ENCODE peak calls at places on chromosomes 7 and 10, in seven cellular contexts. F is endodermal cell, M is HCT116, C is psoas muscle, E is heart right ventricle, A is PC-3, N is small intestine. V is an unnamed sample.

GRCh38 chr10:32366111-32366510 is 19.2 kb upstream of the EPC1 start:
- DNase-seq in A (no peak), M (no peak), N (no peak), E (no peak), C (no peak), F (no peak), V (no peak)

GRCh38 chr7:95608344-95609173 is 12.2 kb upstream of the PDK4 start:
- DNase-seq in M (peak), C (peak), N (peak), A (peak), F (peak), E (peak), V (peak)

GRCh38 chr10:126872135-126872534 is 33.1 kb upstream of the DOCK1 start:
- DNase-seq in C (no peak), E (no peak), F (no peak), A (no peak), N (no peak), M (no peak), V (no peak)

GRCh38 chr7:36736827-36737211 is 12.5 kb upstream of the AOAH start:
- DNase-seq in M (no peak), C (no peak), F (no peak), E (no peak), N (no peak), A (no peak), V (no peak)

GRCh38 chr7:57876-58275 is 134.5 kb upstream of the FAM20C start:
- DNase-seq in C (no peak), E (no peak), N (no peak), M (no peak), F (no peak), A (no peak), V (no peak)

GRCh38 chr7:33099154-33099940 is 9.9 kb downstream of the RP9 start:
- DNase-seq in E (no peak), F (no peak), C (no peak), A (no peak), N (no peak), M (no peak), V (no peak)

GRCh38 chr10:119940487-119940886 is 48.0 kb downstream of the SEC23IP start:
- DNase-seq in C (no peak), A (no peak), N (no peak), F (no peak), E (no peak), M (no peak), V (no peak)

GRCh38 chr7:17027143-17027802 is 145.5 kb upstream of the AGR3 start:
- DNase-seq in M (no peak), E (no peak), F (no peak), A (no peak), C (no peak), N (no peak), V (no peak)

GRCh38 chr10:61157182-61157581 is 213.2 kb upstream of the RHOBTB1 start:
- DNase-seq in C (no peak), M (no peak), F (no peak), A (no peak), N (no peak), E (no peak), V (no peak)

GRCh38 chr7:70006411-70006920 is 408.2 kb downstream of the AUTS2 start:
- DNase-seq in E (no peak), M (no peak), N (no peak), F (no peak), A (no peak), C (no peak), V (no peak)

GRCh38 chr7:18874875-18875274 is 242.6 kb downstream of the TWIST1 start:
- DNase-seq in F (no peak), A (no peak), C (no peak), M (no peak), N (no peak), E (no peak), V (no peak)

GRCh38 chr10:118694848-118695247 is 59.9 kb downstream of the CACUL1 start:
- DNase-seq in A (no peak), N (no peak), C (no peak), F (no peak), E (no peak), M (no peak), V (no peak)

GRCh38 chr7:44471850-44472249 is 18.6 kb downstream of the NUDCD3 start:
- DNase-seq in A (no peak), F (no peak), C (no peak), E (no peak), M (no peak), N (no peak), V (no peak)
- H3K27ac ChIP-seq in A (no peak), F (no peak), C (no peak), E (no peak), M (no peak), N (no peak), V (no peak)

GRCh38 chr7:4700577-4701235 is 18.6 kb downstream of the FOXK1 start:
- DNase-seq in F (peak), M (no peak), C (no peak), A (no peak), E (no peak), N (no peak), V (no peak)
- H3K27ac ChIP-seq in F (peak), M (no peak), C (no peak), A (no peak), E (peak), N (no peak), V (no peak)

DNA sequence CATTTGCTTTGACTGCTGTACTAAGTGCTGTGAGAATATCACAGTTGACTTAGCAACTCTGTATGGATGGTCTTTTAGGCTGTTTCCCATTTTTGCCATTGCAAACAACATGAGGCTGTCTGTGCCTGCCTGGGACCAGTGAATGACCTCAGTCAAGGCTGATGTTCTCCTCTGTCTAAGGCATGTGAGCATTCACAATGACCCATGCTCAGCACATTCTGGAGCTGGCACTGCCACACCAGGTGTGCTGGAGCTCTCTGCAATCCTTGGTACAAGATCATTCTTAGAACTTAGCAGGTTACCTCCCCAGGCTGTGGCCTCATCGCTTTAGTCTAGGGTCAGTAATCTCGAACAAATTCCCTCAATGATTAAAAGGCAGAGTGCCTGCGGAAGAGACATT is 61.9 kb downstream of the SH3PXD2A start:
- DNase-seq in A (no peak), C (no peak), N (peak), F (no peak), M (no peak), E (no peak), V (no peak)
- H3K27ac ChIP-seq in A (peak), C (no peak), N (peak), F (no peak), M (no peak), E (no peak), V (no peak)

GRCh38 chr10:97607076-97607635 is 17.6 kb downstream of the C10orf62 start:
- DNase-seq in A (no peak), N (no peak), C (no peak), F (no peak), E (no peak), M (no peak), V (peak)

GRCh38 chr10:97612386-97612785 is 20.9 kb downstream of the MORN4 start:
- DNase-seq in E (no peak), M (peak), N (peak), F (peak), A (peak), C (no peak), V (no peak)

GRCh38 chr10:97611473-97611872 is 21.8 kb downstream of the MORN4 start:
- DNase-seq in A (no peak), M (no peak), C (no peak), N (no peak), E (no peak), F (peak), V (no peak)

DNA sequence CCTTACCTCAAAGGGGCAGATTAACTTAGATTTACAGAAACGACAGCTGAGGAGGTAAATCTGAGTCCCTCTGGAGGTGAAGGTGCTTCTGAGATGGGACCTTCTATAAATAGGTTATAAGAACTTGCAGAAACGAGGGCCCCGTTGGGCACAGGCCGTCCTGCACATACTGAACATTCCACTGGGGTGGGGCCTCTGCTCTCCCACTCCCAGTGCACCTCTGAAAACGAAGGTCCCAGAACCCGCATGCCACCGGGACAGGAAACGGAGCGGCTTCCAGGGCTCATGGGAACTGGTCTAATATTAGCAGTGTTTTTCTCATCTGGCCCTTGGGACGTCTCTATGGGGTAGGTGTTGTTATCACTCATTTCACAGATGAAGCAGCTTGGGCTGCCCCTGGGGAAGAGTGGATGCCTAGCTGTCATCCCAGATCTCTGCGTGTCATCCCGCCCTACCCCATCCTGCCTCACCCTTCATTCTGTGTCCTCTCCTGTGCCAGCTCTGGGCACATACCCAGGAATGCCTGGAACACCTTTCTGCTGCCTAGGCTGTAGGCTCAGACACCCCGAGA is 19.6 kb downstream of the C10orf62 start:
- DNase-seq in E (peak), F (no peak), M (no peak), A (no peak), C (peak), N (no peak), V (no peak)
- H3K27ac ChIP-seq in E (peak), F (no peak), M (no peak), A (no peak), C (peak), N (no peak), V (no peak)

GRCh38 chr7:92057375-92057774 is 76.9 kb downstream of the CYP51A1 start:
- DNase-seq in N (peak), F (no peak), E (no peak), C (no peak), A (peak), M (no peak), V (no peak)
- H3K27ac ChIP-seq in N (no peak), F (no peak), E (peak), C (peak), A (peak), M (no peak), V (no peak)

GRCh38 chr7:101633516-101633915 is 4.4 kb upstream of the MYL10 start:
- DNase-seq in M (no peak), E (no peak), N (no peak), A (no peak), F (no peak), C (peak), V (no peak)
- H3K27ac ChIP-seq in M (no peak), E (no peak), N (no peak), A (no peak), F (no peak), C (peak), V (no peak)

V was measured in substantia nigra.